ENCODE peak calls at places on chromosome X, in nine cellular contexts. U, K, A, P, Q, F, O, L and S are unnamed samples.

GRCh38 chrX:138127314-138127713 is 561.4 kb downstream of the ZIC3 start:
- DNase-seq in F (no peak), U (no peak), A (no peak), P (no peak), O (no peak), K (no peak), Q (no peak), L (no peak), S (no peak)

GRCh38 chrX:12843668-12844279 is 23.1 kb upstream of the TLR7 start:
- DNase-seq in P (no peak), F (no peak), K (no peak), Q (no peak), A (no peak), L (no peak), O (no peak), U (no peak), S (no peak)

GRCh38 chrX:103953353-103953752 is 9.1 kb upstream of the TMSB15B start:
- DNase-seq in F (no peak), L (no peak), A (no peak), U (no peak), K (no peak), O (no peak), Q (no peak), P (no peak), S (no peak)

GRCh38 chrX:53071604-53072417 is 10.4 kb upstream of the TSPYL2 start:
- DNase-seq in K (peak; percentile 68), U (no peak), P (peak; percentile 51), L (peak; percentile 81), A (peak; percentile 68), O (peak; percentile 64), F (peak; percentile 89), Q (peak; percentile 10), S (peak; percentile 84)

GRCh38 chrX:16852617-16853179 is 17.5 kb downstream of the RBBP7 start:
- DNase-seq in K (no peak), A (no peak), L (no peak), P (no peak), F (no peak), O (no peak), Q (no peak), U (no peak), S (no peak)

GRCh38 chrX:46953137-46953527 is 40.9 kb downstream of the JADE3 start:
- DNase-seq in K (no peak), O (no peak), L (no peak), A (no peak), U (no peak), F (no peak), P (no peak), Q (no peak), S (no peak)

GRCh38 chrX:49111846-49112245 is 11.7 kb downstream of the GPKOW start:
- DNase-seq in L (no peak), Q (no peak), U (no peak), P (no peak), K (no peak), A (no peak), O (no peak), F (no peak), S (no peak)

GRCh38 chrX:132365490-132365889 is 123.3 kb downstream of the MBNL3 start:
- DNase-seq in K (no peak), L (no peak), P (no peak), Q (no peak), U (no peak), O (no peak), A (no peak), F (no peak), S (no peak)

GRCh38 chrX:81202413-81202794 is 502 bp downstream of the SH3BGRL start:
- DNase-seq in K (no peak), P (no peak), A (no peak), Q (no peak), U (no peak), L (no peak), O (no peak), F (no peak), S (no peak)

GRCh38 chrX:69128573-69128972 is 36.7 kb downstream of the PJA1 start:
- DNase-seq in K (peak; percentile 63), P (no peak), L (peak; percentile 60), A (no peak), F (no peak), U (no peak), O (no peak), Q (no peak), S (peak; percentile 53)

GRCh38 chrX:11257711-11258110 is 35.5 kb upstream of the AMELX start:
- DNase-seq in U (no peak), Q (no peak), K (no peak), A (no peak), F (no peak), O (no peak), P (no peak), L (peak; percentile 16), S (no peak)
- H3K27ac ChIP-seq in U (no peak overlapping the region), Q (no peak overlapping the region), K (no peak overlapping the region), A (no peak overlapping the region), F (no peak overlapping the region), O (no peak overlapping the region), P (no peak overlapping the region), L (no peak overlapping the region), S (no peak overlapping the region)

DNA sequence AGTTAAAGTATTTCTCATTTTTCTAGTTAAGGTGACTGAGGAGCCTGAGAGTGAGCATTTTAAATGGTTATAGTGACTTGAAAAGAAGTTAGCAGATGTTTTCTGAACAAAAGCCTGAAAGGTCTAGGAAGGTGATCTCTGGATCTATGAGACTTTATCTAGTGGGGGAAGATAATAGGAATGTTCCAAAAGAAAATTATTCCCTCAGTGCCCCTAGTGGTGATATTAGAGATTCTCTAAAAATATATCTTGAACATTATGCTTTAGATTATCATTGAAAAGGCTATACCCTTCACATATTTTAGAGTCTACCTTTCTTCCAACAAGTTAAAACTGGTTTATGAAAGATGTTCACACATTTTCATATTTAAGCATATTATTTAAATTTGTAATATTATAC is 69.0 kb upstream of the SPANXN1 start:
- DNase-seq in P (no peak), F (no peak), U (no peak), L (no peak), Q (no peak), O (no peak), A (no peak), K (peak; percentile 2), S (no peak)
- TF ChIP-seq CTCF in P (no peak), F (no peak), U (no peak), L (peak; percentile 40), Q (no peak), O (peak; percentile 30), A (no peak), K (peak; percentile 59), S (no peak)

DNA sequence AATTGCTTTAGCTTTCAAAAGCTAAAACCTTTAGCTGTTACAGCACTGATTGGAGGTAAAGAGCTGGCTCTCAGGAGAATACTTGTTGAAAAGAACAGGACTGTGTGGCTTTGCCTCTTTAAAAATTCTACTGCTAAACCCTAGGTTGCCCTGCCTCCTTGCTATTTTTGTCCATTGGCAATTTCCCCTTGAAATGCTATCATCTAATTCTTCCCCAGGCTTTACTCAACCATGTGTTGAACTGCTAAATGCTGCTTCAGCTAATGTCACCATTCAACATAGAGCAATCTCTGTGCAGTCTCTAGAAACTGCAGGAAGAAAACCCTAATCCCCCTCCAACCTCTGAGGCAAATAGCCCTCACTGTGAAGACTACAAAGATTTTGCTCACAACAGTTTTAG is 203.7 kb upstream of the ARX start:
- DNase-seq in O (no peak), F (no peak), K (no peak), L (no peak), P (no peak), U (no peak), A (no peak), Q (no peak), S (no peak)
- H3K27ac ChIP-seq in O (no peak overlapping the region), F (no peak overlapping the region), K (no peak overlapping the region), L (no peak overlapping the region), P (no peak overlapping the region), U (no peak overlapping the region), A (no peak overlapping the region), Q (no peak overlapping the region), S (no peak overlapping the region)

DNA sequence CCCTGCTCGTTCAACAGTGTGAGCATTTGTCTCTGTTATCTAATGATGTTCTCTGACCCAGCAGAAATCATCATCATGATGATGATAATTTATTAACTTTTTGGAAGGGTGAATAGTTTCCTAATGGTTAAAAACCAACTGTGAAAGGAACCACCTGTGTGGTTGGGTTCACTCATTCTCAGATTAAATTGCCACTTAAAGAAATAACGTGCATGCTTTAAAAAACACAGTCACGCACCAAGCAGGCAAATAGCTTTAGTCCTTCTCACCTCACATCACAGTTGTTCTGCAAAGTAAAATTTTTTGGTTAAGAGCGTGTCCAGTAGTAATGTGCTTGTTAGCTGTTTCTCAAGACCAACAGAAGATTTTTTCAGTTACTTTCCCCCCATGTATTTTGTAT is 19.8 kb upstream of the CLDN34 start:
- DNase-seq in Q (no peak), K (no peak), O (no peak), L (no peak), F (no peak), A (no peak), P (no peak), U (no peak), S (no peak)
- TF ChIP-seq CTCF in Q (no peak), K (no peak), O (no peak), L (no peak), F (no peak), A (no peak), P (no peak), U (no peak), S (no peak)

GRCh38 chrX:72057331-72057730 is 74.4 kb downstream of the RTL5 start:
- DNase-seq in L (no peak), O (no peak), A (no peak), F (peak; percentile 30), U (peak; percentile 58), P (no peak), Q (no peak), K (no peak), S (no peak)

GRCh38 chrX:72053508-72053907 is 78.2 kb downstream of the RTL5 start:
- DNase-seq in K (no peak), Q (no peak), A (no peak), P (no peak), U (no peak), F (no peak), O (no peak), L (no peak), S (no peak)

GRCh38 chrX:72052415-72053090 is 79.2 kb downstream of the RTL5 start:
- DNase-seq in L (no peak), K (no peak), A (no peak), O (no peak), Q (no peak), U (no peak), F (peak; percentile 50), P (no peak), S (no peak)

GRCh38 chrX:72057844-72058243 is 73.9 kb downstream of the RTL5 start:
- DNase-seq in Q (no peak), K (no peak), U (no peak), F (no peak), P (no peak), L (no peak), O (no peak), A (no peak), S (no peak)

GRCh38 chrX:72054776-72055495 is 76.8 kb downstream of the RTL5 start:
- DNase-seq in F (peak; percentile 42), U (no peak), Q (no peak), K (no peak), P (no peak), L (peak; percentile 77), A (no peak), O (no peak), S (no peak)
- H3K27ac ChIP-seq in F (no peak overlapping the region), U (no peak overlapping the region), Q (no peak overlapping the region), K (no peak overlapping the region), P (no peak overlapping the region), L (no peak overlapping the region), A (no peak overlapping the region), O (no peak overlapping the region), S (no peak overlapping the region)

GRCh38 chrX:72545990-72546389 is 26.7 kb downstream of the HDAC8 start:
- DNase-seq in O (no peak), U (no peak), A (no peak), K (no peak), P (no peak), Q (no peak), L (no peak), F (no peak), S (no peak)
- TF ChIP-seq CTCF in O (no peak), U (no peak), A (no peak), K (peak; percentile 33), P (peak; percentile 22), Q (no peak), L (peak; percentile 23), F (no peak), S (no peak)